ENCODE peak calls at places on chromosomes 12 and 14, in nine cellular contexts. One of them, this sample, is unnamed.

GRCh38 chr12:28222081-28222700 is 31.9 kb downstream of the CCDC91 start:
- DNase-seq in HL-60: no peak
- DNase-seq in Peyer's patch: no peak
- DNase-seq in heart right ventricle: no peak
- DNase-seq in AG10803: no peak
- DNase-seq in fibroblast of mammary gland: no peak
- DNase-seq in right atrium auricular region: no peak
- DNase-seq in AG04449: no peak
- DNase-seq in choroid plexus epithelial cell: no peak
- DNase-seq in this sample: peak

GRCh38 chr14:25032092-25032784 is 17.7 kb downstream of the STXBP6 start:
- DNase-seq in HL-60: no peak
- DNase-seq in Peyer's patch: no peak
- DNase-seq in heart right ventricle: no peak
- DNase-seq in AG10803: no peak
- DNase-seq in fibroblast of mammary gland: no peak
- DNase-seq in right atrium auricular region: no peak
- DNase-seq in AG04449: no peak
- DNase-seq in choroid plexus epithelial cell: no peak
- DNase-seq in this sample: no peak

GRCh38 chr12:91902860-91903683 is 242.6 kb downstream of the BTG1 start:
- DNase-seq in HL-60: no peak
- DNase-seq in Peyer's patch: no peak
- DNase-seq in heart right ventricle: no peak
- DNase-seq in AG10803: peak
- DNase-seq in fibroblast of mammary gland: peak
- DNase-seq in right atrium auricular region: no peak
- DNase-seq in AG04449: no peak
- DNase-seq in choroid plexus epithelial cell: peak
- DNase-seq in this sample: no peak

GRCh38 chr12:65509953-65510352 is 231.5 kb downstream of the MSRB3 start:
- DNase-seq in HL-60: no peak
- DNase-seq in Peyer's patch: no peak
- DNase-seq in heart right ventricle: no peak
- DNase-seq in AG10803: no peak
- DNase-seq in fibroblast of mammary gland: peak
- DNase-seq in right atrium auricular region: no peak
- DNase-seq in AG04449: no peak
- DNase-seq in choroid plexus epithelial cell: no peak
- DNase-seq in this sample: no peak

GRCh38 chr14:91135039-91135438 is 21.2 kb downstream of the DGLUCY start:
- DNase-seq in HL-60: no peak
- DNase-seq in Peyer's patch: no peak
- DNase-seq in heart right ventricle: no peak
- DNase-seq in AG10803: no peak
- DNase-seq in fibroblast of mammary gland: no peak
- DNase-seq in right atrium auricular region: no peak
- DNase-seq in AG04449: no peak
- DNase-seq in choroid plexus epithelial cell: no peak
- DNase-seq in this sample: no peak

GRCh38 chr14:79649856-79650255 is 561.4 kb downstream of the DIO2 start:
- DNase-seq in HL-60: no peak
- DNase-seq in Peyer's patch: no peak
- DNase-seq in heart right ventricle: no peak
- DNase-seq in AG10803: no peak
- DNase-seq in fibroblast of mammary gland: no peak
- DNase-seq in right atrium auricular region: no peak
- DNase-seq in AG04449: no peak
- DNase-seq in choroid plexus epithelial cell: no peak
- DNase-seq in this sample: no peak

GRCh38 chr12:29698756-29699155 is 85.0 kb downstream of the TMTC1 start:
- DNase-seq in HL-60: no peak
- DNase-seq in Peyer's patch: no peak
- DNase-seq in heart right ventricle: no peak
- DNase-seq in AG10803: no peak
- DNase-seq in fibroblast of mammary gland: peak
- DNase-seq in right atrium auricular region: no peak
- DNase-seq in AG04449: no peak
- DNase-seq in choroid plexus epithelial cell: no peak
- DNase-seq in this sample: no peak

GRCh38 chr12:1591029-1591428 is 3.4 kb downstream of the FBXL14 start:
- DNase-seq in HL-60: no peak
- DNase-seq in Peyer's patch: no peak
- DNase-seq in heart right ventricle: no peak
- DNase-seq in AG10803: no peak
- DNase-seq in fibroblast of mammary gland: peak
- DNase-seq in right atrium auricular region: no peak
- DNase-seq in AG04449: no peak
- DNase-seq in choroid plexus epithelial cell: peak
- DNase-seq in this sample: no peak

GRCh38 chr12:110600254-110600653 is 13.7 kb upstream of the TCTN1 start:
- DNase-seq in HL-60: peak
- DNase-seq in Peyer's patch: no peak
- DNase-seq in heart right ventricle: no peak
- DNase-seq in AG10803: peak
- DNase-seq in fibroblast of mammary gland: peak
- DNase-seq in right atrium auricular region: no peak
- DNase-seq in AG04449: no peak
- DNase-seq in choroid plexus epithelial cell: peak
- DNase-seq in this sample: no peak

GRCh38 chr12:65565601-65566560 is 258.4 kb upstream of the HMGA2 start:
- DNase-seq in HL-60: no peak
- DNase-seq in Peyer's patch: no peak
- DNase-seq in heart right ventricle: no peak
- DNase-seq in AG10803: peak
- DNase-seq in fibroblast of mammary gland: peak
- DNase-seq in right atrium auricular region: no peak
- DNase-seq in AG04449: peak
- DNase-seq in choroid plexus epithelial cell: peak
- DNase-seq in this sample: no peak

GRCh38 chr12:89064151-89064550 is 288.1 kb downstream of the DUSP6 start:
- DNase-seq in HL-60: no peak
- DNase-seq in Peyer's patch: no peak
- DNase-seq in heart right ventricle: no peak
- DNase-seq in AG10803: no peak
- DNase-seq in fibroblast of mammary gland: no peak
- DNase-seq in right atrium auricular region: no peak
- DNase-seq in AG04449: no peak
- DNase-seq in choroid plexus epithelial cell: no peak
- DNase-seq in this sample: no peak

GRCh38 chr12:89707992-89708792 is 446 bp downstream of the ATP2B1 start:
- DNase-seq in HL-60: peak
- DNase-seq in Peyer's patch: peak
- DNase-seq in heart right ventricle: peak
- DNase-seq in AG10803: no peak
- DNase-seq in fibroblast of mammary gland: no peak
- DNase-seq in right atrium auricular region: no peak
- DNase-seq in AG04449: no peak
- DNase-seq in choroid plexus epithelial cell: peak
- DNase-seq in this sample: peak

GRCh38 chr14:32426596-32427408 is 97.7 kb downstream of the AKAP6 start:
- DNase-seq in HL-60: no peak
- DNase-seq in Peyer's patch: no peak
- DNase-seq in heart right ventricle: no peak
- DNase-seq in AG10803: no peak
- DNase-seq in fibroblast of mammary gland: no peak
- DNase-seq in right atrium auricular region: no peak
- DNase-seq in AG04449: no peak
- DNase-seq in choroid plexus epithelial cell: no peak
- DNase-seq in this sample: no peak

GRCh38 chr12:40827923-40828592 is 135.8 kb downstream of the CNTN1 start:
- DNase-seq in HL-60: no peak
- DNase-seq in Peyer's patch: no peak
- DNase-seq in heart right ventricle: no peak
- DNase-seq in AG10803: no peak
- DNase-seq in fibroblast of mammary gland: no peak
- DNase-seq in right atrium auricular region: no peak
- DNase-seq in AG04449: no peak
- DNase-seq in choroid plexus epithelial cell: no peak
- DNase-seq in this sample: no peak

GRCh38 chr12:132559652-132560420 is 50.5 kb downstream of the LRCOL1 start:
- DNase-seq in HL-60: peak
- DNase-seq in Peyer's patch: peak
- DNase-seq in heart right ventricle: no peak
- DNase-seq in AG10803: peak
- DNase-seq in fibroblast of mammary gland: peak
- DNase-seq in right atrium auricular region: no peak
- DNase-seq in AG04449: no peak
- DNase-seq in choroid plexus epithelial cell: peak
- DNase-seq in this sample: no peak

GRCh38 chr12:115324949-115325638 is 641.1 kb upstream of the TBX3 start:
- DNase-seq in HL-60: no peak
- DNase-seq in Peyer's patch: no peak
- DNase-seq in heart right ventricle: no peak
- DNase-seq in AG10803: no peak
- DNase-seq in fibroblast of mammary gland: peak
- DNase-seq in right atrium auricular region: no peak
- DNase-seq in AG04449: no peak
- DNase-seq in choroid plexus epithelial cell: no peak
- DNase-seq in this sample: no peak
- TF ChIP-seq CTCF in HL-60: no peak
- TF ChIP-seq CTCF in Peyer's patch: no peak
- TF ChIP-seq CTCF in heart right ventricle: no peak
- TF ChIP-seq CTCF in AG10803: no peak
- TF ChIP-seq CTCF in fibroblast of mammary gland: no peak
- TF ChIP-seq CTCF in right atrium auricular region: no peak
- TF ChIP-seq CTCF in AG04449: no peak
- TF ChIP-seq CTCF in choroid plexus epithelial cell: no peak
- TF ChIP-seq CTCF in this sample: no peak

DNA sequence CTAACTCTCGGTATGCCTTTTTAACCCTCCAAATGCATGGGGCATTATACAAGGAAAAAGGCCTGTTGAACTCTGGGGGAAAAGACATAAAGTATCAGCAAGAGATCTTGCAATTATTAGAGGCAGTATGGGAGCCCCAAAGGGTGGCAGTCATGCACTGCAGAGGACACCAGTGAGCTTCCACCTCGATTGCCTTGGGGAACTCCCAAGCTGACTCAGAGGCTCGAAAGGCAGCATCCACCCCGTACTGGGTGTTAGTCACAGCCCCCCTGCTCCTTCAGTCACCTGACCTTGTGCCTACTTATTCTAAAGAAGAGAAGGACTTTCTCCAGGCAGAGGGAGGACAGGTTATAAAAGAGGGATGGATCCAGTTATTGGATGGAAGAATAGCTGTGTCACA is 781.4 kb upstream of the TMEM132C start:
- DNase-seq in HL-60: no peak
- DNase-seq in Peyer's patch: no peak
- DNase-seq in heart right ventricle: no peak
- DNase-seq in AG10803: peak
- DNase-seq in fibroblast of mammary gland: peak
- DNase-seq in right atrium auricular region: no peak
- DNase-seq in AG04449: peak
- DNase-seq in choroid plexus epithelial cell: peak
- DNase-seq in this sample: no peak
- TF ChIP-seq CTCF in HL-60: no peak
- TF ChIP-seq CTCF in Peyer's patch: peak
- TF ChIP-seq CTCF in heart right ventricle: no peak
- TF ChIP-seq CTCF in AG10803: peak
- TF ChIP-seq CTCF in fibroblast of mammary gland: peak
- TF ChIP-seq CTCF in right atrium auricular region: no peak
- TF ChIP-seq CTCF in AG04449: peak
- TF ChIP-seq CTCF in choroid plexus epithelial cell: peak
- TF ChIP-seq CTCF in this sample: no peak

GRCh38 chr12:9148926-9149325 is 33.2 kb upstream of the A2M start:
- DNase-seq in HL-60: no peak
- DNase-seq in Peyer's patch: no peak
- DNase-seq in heart right ventricle: no peak
- DNase-seq in AG10803: no peak
- DNase-seq in fibroblast of mammary gland: peak
- DNase-seq in right atrium auricular region: no peak
- DNase-seq in AG04449: no peak
- DNase-seq in choroid plexus epithelial cell: no peak
- DNase-seq in this sample: no peak

GRCh38 chr12:9143929-9144328 is 28.2 kb upstream of the A2M start:
- DNase-seq in HL-60: no peak
- DNase-seq in Peyer's patch: no peak
- DNase-seq in heart right ventricle: no peak
- DNase-seq in AG10803: no peak
- DNase-seq in fibroblast of mammary gland: no peak
- DNase-seq in right atrium auricular region: no peak
- DNase-seq in AG04449: no peak
- DNase-seq in choroid plexus epithelial cell: no peak
- DNase-seq in this sample: no peak

DNA sequence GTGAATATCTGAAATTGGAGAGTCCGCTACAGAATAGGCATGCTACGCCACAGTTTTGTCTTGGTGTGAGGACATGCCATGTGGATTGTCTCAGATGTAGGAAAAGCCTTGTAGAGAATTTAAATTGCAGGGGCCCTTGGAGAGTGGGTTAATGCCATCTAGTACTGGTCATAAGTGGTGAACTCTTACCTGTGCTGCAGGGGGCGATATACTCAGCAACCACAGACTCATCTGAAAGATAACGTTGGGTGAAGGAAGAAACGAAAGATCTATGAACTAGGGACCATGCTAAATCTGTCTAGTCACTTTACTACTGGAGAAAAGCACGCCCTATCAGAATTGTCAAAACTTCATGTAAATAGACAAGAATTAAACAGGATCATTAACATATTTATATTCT is 33.7 kb upstream of the A2M start:
- DNase-seq in HL-60: no peak
- DNase-seq in Peyer's patch: no peak
- DNase-seq in heart right ventricle: no peak
- DNase-seq in AG10803: no peak
- DNase-seq in fibroblast of mammary gland: no peak
- DNase-seq in right atrium auricular region: no peak
- DNase-seq in AG04449: no peak
- DNase-seq in choroid plexus epithelial cell: no peak
- DNase-seq in this sample: no peak
- TF ChIP-seq CTCF in HL-60: no peak
- TF ChIP-seq CTCF in Peyer's patch: no peak
- TF ChIP-seq CTCF in heart right ventricle: no peak
- TF ChIP-seq CTCF in AG10803: no peak
- TF ChIP-seq CTCF in fibroblast of mammary gland: no peak
- TF ChIP-seq CTCF in right atrium auricular region: no peak
- TF ChIP-seq CTCF in AG04449: no peak
- TF ChIP-seq CTCF in choroid plexus epithelial cell: no peak
- TF ChIP-seq CTCF in this sample: no peak

DNA sequence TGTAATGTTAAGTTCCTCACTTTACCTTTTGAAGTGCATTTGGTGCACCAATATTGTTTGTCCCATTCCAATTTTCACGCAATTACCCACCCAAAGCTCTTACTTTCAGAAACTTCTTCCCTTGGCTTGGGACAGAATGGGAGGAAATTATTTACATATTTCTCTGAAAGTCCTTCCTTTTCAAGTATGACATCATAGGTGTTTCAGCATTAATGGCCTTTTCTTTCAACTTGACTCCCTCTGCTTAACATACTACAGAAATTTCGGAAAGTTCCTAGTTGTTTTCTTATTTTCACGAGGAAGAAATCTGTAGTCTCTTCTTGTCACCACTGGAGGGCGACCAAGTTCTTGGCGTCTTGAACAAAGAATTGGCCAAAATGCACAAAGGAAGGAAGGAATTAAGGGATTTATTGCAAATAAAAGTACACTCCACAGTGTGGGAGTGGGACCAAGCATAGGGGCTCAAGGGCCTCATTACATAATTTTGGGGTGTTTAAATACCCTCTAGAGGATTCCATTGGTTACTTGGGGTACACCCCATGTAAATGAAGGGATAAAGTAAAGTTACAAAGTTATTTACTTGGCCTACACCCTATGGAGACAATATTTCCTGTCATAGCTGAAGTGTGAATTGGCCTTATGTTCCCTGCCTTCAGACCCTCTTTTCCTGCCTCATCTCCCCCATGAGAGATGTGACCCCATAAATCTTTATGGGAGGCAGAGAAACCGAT is 70.5 kb downstream of the RPL10L start:
- DNase-seq in HL-60: peak
- DNase-seq in Peyer's patch: no peak
- DNase-seq in heart right ventricle: no peak
- DNase-seq in AG10803: no peak
- DNase-seq in fibroblast of mammary gland: peak
- DNase-seq in right atrium auricular region: no peak
- DNase-seq in AG04449: no peak
- DNase-seq in choroid plexus epithelial cell: peak
- DNase-seq in this sample: no peak
- TF ChIP-seq CTCF in HL-60: no peak
- TF ChIP-seq CTCF in Peyer's patch: peak
- TF ChIP-seq CTCF in heart right ventricle: peak
- TF ChIP-seq CTCF in AG10803: no peak
- TF ChIP-seq CTCF in fibroblast of mammary gland: peak
- TF ChIP-seq CTCF in right atrium auricular region: no peak
- TF ChIP-seq CTCF in AG04449: no peak
- TF ChIP-seq CTCF in choroid plexus epithelial cell: peak
- TF ChIP-seq CTCF in this sample: no peak